ENCODE peak calls at places on chromosomes 3 and 15, in six cellular contexts. C, U, E, P, B and O are unnamed samples. For H3K4me1, the result is how much of the 10 kb centered on the place peaks cover.

GRCh38 chr3:128348805-128349531 is 117.7 kb downstream of the DNAJB8 start:
- DNase-seq in C (no peak), U (no peak), E (no peak), P (no peak), B (no peak), O (peak)

GRCh38 chr3:34725774-34726173 is 913.6 kb upstream of the ARPP21 start:
- DNase-seq in C (no peak), U (no peak), E (no peak), P (no peak), B (no peak), O (no peak)

GRCh38 chr15:67834593-67835348 is 5.1 kb downstream of the RNU6-1 start:
- DNase-seq in C (peak), U (no peak), E (no peak), P (no peak), B (no peak), O (peak)

GRCh38 chr3:13650210-13651056 is 101.5 kb downstream of the FBLN2 start:
- DNase-seq in C (peak), U (peak), E (peak), P (peak), B (peak), O (peak)

GRCh38 chr15:80984856-80985255 is 4.8 kb downstream of the MESD start:
- DNase-seq in C (no peak), U (no peak), E (no peak), P (no peak), B (no peak), O (no peak)

GRCh38 chr3:112640864-112641751 is at the start of gene CCDC80:
- DNase-seq in C (no peak), U (no peak), E (peak), P (no peak), B (no peak), O (no peak)

GRCh38 chr3:73637042-73637441 is 12.3 kb upstream of the PDZRN3 start:
- DNase-seq in C (no peak), U (no peak), E (no peak), P (no peak), B (no peak), O (no peak)

GRCh38 chr3:147472846-147473245 is 63.7 kb downstream of the ZIC1 start:
- DNase-seq in C (no peak), U (no peak), E (no peak), P (no peak), B (no peak), O (no peak)

GRCh38 chr3:186226466-186226865 is 117.6 kb upstream of the ETV5 start:
- DNase-seq in C (no peak), U (no peak), E (no peak), P (no peak), B (no peak), O (no peak)

GRCh38 chr3:120568198-120568523 is 28.0 kb upstream of the NDUFB4 start:
- DNase-seq in C (peak), U (no peak), E (no peak), P (no peak), B (no peak), O (no peak)

GRCh38 chr3:120569224-120569915 is 26.8 kb upstream of the NDUFB4 start:
- DNase-seq in C (no peak), U (no peak), E (no peak), P (no peak), B (no peak), O (no peak)

GRCh38 chr3:120566243-120566980 is 29.7 kb upstream of the NDUFB4 start:
- DNase-seq in C (no peak), U (no peak), E (no peak), P (no peak), B (no peak), O (no peak)

GRCh38 chr3:120567370-120568197 is 28.6 kb upstream of the NDUFB4 start:
- DNase-seq in C (peak), U (no peak), E (peak), P (no peak), B (no peak), O (no peak)

DNA sequence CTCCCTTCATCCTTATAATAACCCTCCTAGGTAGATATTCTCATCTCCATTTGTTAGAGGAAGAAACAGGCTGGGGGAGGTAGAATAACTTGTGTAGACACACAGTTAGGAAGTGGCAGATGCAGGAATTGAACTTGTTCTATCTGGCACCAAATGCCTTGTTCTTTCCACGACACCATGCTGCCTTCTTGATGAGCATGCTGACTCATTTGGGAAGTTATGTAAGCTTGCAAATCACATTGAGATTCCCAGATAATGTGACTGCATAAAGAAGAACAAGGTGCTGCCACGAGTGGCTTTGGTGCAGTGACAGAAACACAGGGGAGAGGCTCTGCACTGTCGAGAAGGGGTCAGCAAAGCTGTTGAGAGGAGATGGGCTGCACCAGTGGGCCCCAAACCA is 27.5 kb upstream of the NDUFB4 start:
- DNase-seq in C (no peak), U (no peak), E (no peak), P (no peak), B (no peak), O (no peak)
- H3K4me1 ChIP-seq in C (under half), U (under half), E (under half), P (under half), B (under half), O (under half)

GRCh38 chr3:170357176-170357919 is at the start of gene SKIL:
- DNase-seq in C (peak), U (peak), E (peak), P (peak), B (peak), O (peak)
- H3K4me1 ChIP-seq in C (under half), U (under half), E (under half), P (under half), B (under half), O (under half)

GRCh38 chr3:32222950-32223349 is 15.5 kb upstream of the CMTM8 start:
- DNase-seq in C (no peak), U (no peak), E (no peak), P (no peak), B (no peak), O (no peak)

GRCh38 chr3:32216172-32216783 is 22.2 kb upstream of the CMTM8 start:
- DNase-seq in C (no peak), U (no peak), E (peak), P (no peak), B (no peak), O (no peak)

GRCh38 chr3:32219537-32219936 is 18.9 kb upstream of the CMTM8 start:
- DNase-seq in C (no peak), U (no peak), E (no peak), P (no peak), B (no peak), O (no peak)

GRCh38 chr3:32217339-32217738 is 21.1 kb upstream of the CMTM8 start:
- DNase-seq in C (no peak), U (no peak), E (peak), P (no peak), B (no peak), O (no peak)

GRCh38 chr3:32220006-32220405 is 18.5 kb upstream of the CMTM8 start:
- DNase-seq in C (no peak), U (no peak), E (no peak), P (no peak), B (no peak), O (no peak)
- H3K4me1 ChIP-seq in C (under half), U (under half), E (under half), P (under half), B (under half), O (under half)

DNA sequence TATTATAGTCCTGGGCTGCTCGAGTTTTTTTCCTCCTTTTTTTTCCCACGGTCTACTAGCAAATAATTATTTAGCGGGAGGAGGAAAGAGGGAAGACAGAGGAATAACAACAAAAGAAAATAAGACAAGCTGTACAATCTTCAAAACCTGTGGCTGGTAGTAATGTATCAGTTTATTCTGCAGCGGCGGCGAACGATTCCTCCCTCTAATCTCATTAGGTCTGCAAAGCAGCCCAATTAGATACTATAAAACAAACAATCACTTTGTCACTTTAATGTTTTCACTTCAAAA is 398 bp upstream of the TLE3 start:
- DNase-seq in C (no peak), U (no peak), E (no peak), P (no peak), B (no peak), O (no peak)
- H3K4me1 ChIP-seq in C (under half), U (half or more), E (under half), P (half or more), B (half or more), O (under half)

GRCh38 chr15:64854526-64854925 is 12.8 kb downstream of the PLEKHO2 start:
- DNase-seq in C (no peak), U (no peak), E (no peak), P (no peak), B (no peak), O (peak)
- H3K4me1 ChIP-seq in C (under half), U (half or more), E (under half), P (half or more), B (half or more), O (under half)